ENCODE peak calls at places on chromosomes 13 and 19, in nine cellular contexts. M is mammary epithelial cell, X is MM.1S, N is neural progenitor cell, D is fibroblast of lung, C is hepatocyte, F is HepG2, A is PC-9, B is HCT116. G is an unnamed sample. For H3K4me1, the result is how much of the 10 kb centered on the place peaks cover.

GRCh38 chr19:8004723-8005513 is 523 bp downstream of the ELAVL1 start:
- DNase-seq in M (no peak), X (peak), N (no peak), D (peak), C (peak), F (no peak), A (no peak), B (no peak), G (peak)

GRCh38 chr13:92355213-92355612 is 871.4 kb upstream of the GPC6 start:
- DNase-seq in M (no peak), X (no peak), N (peak), D (peak), C (peak), F (peak), A (no peak), B (no peak), G (peak)

GRCh38 chr19:18435848-18436631 is 1.9 kb downstream of the ISYNA1 start:
- DNase-seq in M (no peak), X (no peak), N (no peak), D (no peak), C (no peak), F (no peak), A (no peak), B (no peak), G (no peak)

GRCh38 chr19:13796301-13797057 is 1.2 kb downstream of the ZSWIM4 start:
- DNase-seq in M (peak), X (no peak), N (peak), D (peak), C (peak), F (peak), A (peak), B (peak), G (no peak)

GRCh38 chr13:65677906-65678305 is 1552.2 kb downstream of the PCDH9 start:
- DNase-seq in M (no peak), X (no peak), N (no peak), D (peak), C (no peak), F (no peak), A (no peak), B (peak), G (no peak)

GRCh38 chr19:4990306-4990705 is 21.4 kb downstream of the KDM4B start:
- DNase-seq in M (no peak), X (no peak), N (no peak), D (no peak), C (no peak), F (no peak), A (no peak), B (no peak), G (no peak)

GRCh38 chr19:18156841-18157464 is 4.0 kb downstream of the PIK3R2 start:
- DNase-seq in M (peak), X (no peak), N (no peak), D (peak), C (peak), F (peak), A (peak), B (peak), G (peak)

GRCh38 chr13:37074703-37075102 is 15.2 kb upstream of the SUPT20H start:
- DNase-seq in M (peak), X (peak), N (peak), D (peak), C (peak), F (no peak), A (no peak), B (peak), G (peak)

GRCh38 chr19:18995804-18996241 is 37.5 kb downstream of the SUGP2 start:
- DNase-seq in M (peak), X (peak), N (peak), D (peak), C (peak), F (peak), A (peak), B (peak), G (peak)

GRCh38 chr19:27774827-27775226 is 1438.1 kb downstream of the UQCRFS1 start:
- DNase-seq in M (no peak), X (peak), N (no peak), D (no peak), C (no peak), F (peak), A (no peak), B (no peak), G (peak)

GRCh38 chr13:106423530-106423929 is 111.9 kb downstream of the EFNB2 start:
- DNase-seq in M (no peak), X (no peak), N (peak), D (no peak), C (no peak), F (no peak), A (no peak), B (no peak), G (no peak)

GRCh38 chr13:46339035-46339666 is 47.9 kb downstream of the RUBCNL start:
- DNase-seq in M (peak), X (no peak), N (no peak), D (peak), C (no peak), F (no peak), A (no peak), B (no peak), G (no peak)

GRCh38 chr13:32897296-32897695 is 118.9 kb upstream of the KL start:
- DNase-seq in M (peak), X (no peak), N (no peak), D (no peak), C (no peak), F (no peak), A (no peak), B (no peak), G (no peak)

GRCh38 chr19:40724848-40725247 is 7.9 kb downstream of the ITPKC start:
- DNase-seq in M (no peak), X (no peak), N (no peak), D (no peak), C (no peak), F (no peak), A (no peak), B (no peak), G (no peak)

GRCh38 chr19:11446652-11447301 is 11.3 kb downstream of the PRKCSH start:
- DNase-seq in M (no peak), X (peak), N (peak), D (peak), C (peak), F (no peak), A (peak), B (no peak), G (peak)

GRCh38 chr13:29754486-29754806 is 96.0 kb downstream of the UBL3 start:
- DNase-seq in M (no peak), X (no peak), N (no peak), D (peak), C (no peak), F (peak), A (peak), B (peak), G (peak)

GRCh38 chr19:1843646-1844394 is 4.5 kb downstream of the REXO1 start:
- DNase-seq in M (no peak), X (no peak), N (peak), D (no peak), C (no peak), F (no peak), A (no peak), B (no peak), G (no peak)

GRCh38 chr19:1843116-1843515 is 5.2 kb downstream of the REXO1 start:
- DNase-seq in M (no peak), X (no peak), N (no peak), D (no peak), C (no peak), F (no peak), A (no peak), B (no peak), G (no peak)

GRCh38 chr19:1846517-1847205 is 1.6 kb downstream of the REXO1 start:
- DNase-seq in M (no peak), X (no peak), N (no peak), D (no peak), C (no peak), F (no peak), A (no peak), B (no peak), G (no peak)

GRCh38 chr19:1845642-1846041 is 2.6 kb downstream of the REXO1 start:
- DNase-seq in M (no peak), X (no peak), N (no peak), D (no peak), C (no peak), F (no peak), A (no peak), B (no peak), G (no peak)

GRCh38 chr19:1844536-1845515 is 3.5 kb downstream of the REXO1 start:
- DNase-seq in M (no peak), X (no peak), N (no peak), D (no peak), C (no peak), F (no peak), A (no peak), B (no peak), G (no peak)
- H3K4me1 ChIP-seq in M (under half), X (under half), N (under half), D (under half), C (under half), F (half or more), A (under half), B (under half), G (under half)

GRCh38 chr19:31356587-31357314 is 7.5 kb upstream of the TSHZ3 start:
- DNase-seq in M (no peak), X (no peak), N (peak), D (no peak), C (no peak), F (no peak), A (no peak), B (no peak), G (no peak)
- TF ChIP-seq EZH2 in M (no peak), X (no peak), N (peak), D (no peak), C (peak), F (no peak), A (no peak), B (no peak), G (no peak)

GRCh38 chr19:16380943-16381755 is 56.5 kb downstream of the KLF2 start:
- DNase-seq in M (no peak), X (no peak), N (no peak), D (no peak), C (no peak), F (no peak), A (no peak), B (no peak), G (no peak)
- H3K4me1 ChIP-seq in M (under half), X (under half), N (under half), D (under half), C (under half), F (under half), A (under half), B (under half), G (under half)

GRCh38 chr13:77660841-77661250 is 36.6 kb upstream of the SLAIN1 start:
- DNase-seq in M (no peak), X (no peak), N (no peak), D (no peak), C (no peak), F (no peak), A (no peak), B (no peak), G (no peak)
- TF ChIP-seq EZH2 in M (no peak), X (no peak), N (no peak), D (no peak), C (no peak), F (no peak), A (no peak), B (no peak), G (no peak)

GRCh38 chr19:465056-465816 is 4.4 kb upstream of the SHC2 start:
- DNase-seq in M (no peak), X (no peak), N (no peak), D (no peak), C (no peak), F (no peak), A (no peak), B (no peak), G (no peak)

GRCh38 chr19:470701-471100 is 9.9 kb upstream of the SHC2 start:
- DNase-seq in M (no peak), X (no peak), N (no peak), D (no peak), C (no peak), F (no peak), A (no peak), B (no peak), G (no peak)

GRCh38 chr19:469833-470232 is 9.0 kb upstream of the SHC2 start:
- DNase-seq in M (no peak), X (no peak), N (no peak), D (no peak), C (no peak), F (no peak), A (no peak), B (no peak), G (no peak)

GRCh38 chr19:467554-467953 is 6.7 kb upstream of the SHC2 start:
- DNase-seq in M (no peak), X (no peak), N (no peak), D (no peak), C (no peak), F (no peak), A (no peak), B (no peak), G (no peak)

DNA sequence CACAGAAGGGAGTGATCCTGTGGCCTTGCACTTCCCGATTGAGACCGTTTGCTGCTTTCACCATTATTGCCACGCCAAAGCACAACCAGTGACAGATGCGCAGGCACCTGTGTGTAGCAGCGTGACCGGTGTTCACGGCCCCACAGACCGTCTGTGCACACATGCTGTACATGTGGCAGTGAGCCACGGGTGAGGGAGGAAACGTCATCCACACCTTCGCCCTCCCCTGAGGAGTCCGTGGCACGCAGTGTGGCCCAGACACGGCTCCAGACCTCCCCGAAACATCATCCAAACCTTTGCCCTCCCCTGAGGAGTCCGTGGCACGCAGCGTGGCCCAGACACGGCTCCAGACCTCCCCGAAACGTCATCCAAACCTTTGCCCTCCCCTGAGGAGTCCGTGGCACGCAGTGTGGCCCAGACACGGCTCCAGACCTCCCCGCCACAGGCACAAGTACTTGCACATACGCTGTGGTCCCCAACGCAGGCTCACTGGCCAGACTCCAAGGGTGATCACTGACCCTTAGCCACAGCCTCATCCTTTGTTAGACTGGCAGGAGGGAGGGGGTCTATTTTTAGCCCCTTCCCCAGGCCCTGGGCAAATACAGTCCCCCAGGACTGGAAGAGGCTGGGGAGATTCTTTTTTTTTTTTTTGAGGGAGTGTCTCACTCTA is 7.9 kb upstream of the SHC2 start:
- DNase-seq in M (no peak), X (no peak), N (no peak), D (no peak), C (no peak), F (no peak), A (no peak), B (no peak), G (no peak)
- H3K4me1 ChIP-seq in M (under half), X (under half), N (under half), D (under half), C (under half), F (under half), A (under half), B (under half), G (under half)

GRCh38 chr13:52850396-52851152 is 2.1 kb upstream of the PCDH8 start:
- DNase-seq in M (peak), X (peak), N (peak), D (peak), C (peak), F (peak), A (no peak), B (no peak), G (peak)
- TF ChIP-seq EZH2 in M (no peak), X (no peak), N (no peak), D (no peak), C (no peak), F (no peak), A (no peak), B (no peak), G (no peak)

G was measured in A673.